ENCODE peak calls at places on chromosomes 3 and 15, in nine cellular contexts. R is left ventricle myocardium superior, A is psoas muscle, Z is NCI-H460, E is foreskin fibroblast, Y is endodermal cell, J is Ammon's horn, D is endothelial cell, P is pancreas. M is an unnamed sample.

GRCh38 chr3:79490165-79491028 is 277.4 kb downstream of the ROBO1 start:
- DNase-seq in R (peak), A (peak), Z (no peak), E (peak), Y (peak), J (peak), D (no peak), P (peak), M (peak)

GRCh38 chr15:39255760-39256159 is 325.1 kb upstream of the THBS1 start:
- DNase-seq in R (no peak), A (no peak), Z (no peak), E (no peak), Y (no peak), J (no peak), D (no peak), P (peak), M (no peak)

GRCh38 chr15:48794697-48795134 is 16.2 kb downstream of the CEP152 start:
- DNase-seq in R (no peak), A (no peak), Z (no peak), E (no peak), Y (no peak), J (peak), D (no peak), P (no peak), M (no peak)

GRCh38 chr3:157502916-157503620 is at the start of gene VEPH1:
- DNase-seq in R (no peak), A (no peak), Z (no peak), E (peak), Y (peak), J (no peak), D (no peak), P (peak), M (no peak)

GRCh38 chr15:40930430-40931299 is 1.5 kb downstream of the DLL4 start:
- DNase-seq in R (peak), A (peak), Z (peak), E (peak), Y (peak), J (no peak), D (peak), P (peak), M (peak)

GRCh38 chr15:40915679-40916078 is 13.5 kb upstream of the DLL4 start:
- DNase-seq in R (no peak), A (no peak), Z (no peak), E (no peak), Y (no peak), J (no peak), D (no peak), P (no peak), M (no peak)

GRCh38 chr3:47491186-47491585 is 15.4 kb upstream of the SCAP start:
- DNase-seq in R (no peak), A (no peak), Z (no peak), E (no peak), Y (no peak), J (no peak), D (no peak), P (no peak), M (no peak)

GRCh38 chr3:49864505-49864904 is 5.2 kb downstream of the CAMKV start:
- DNase-seq in R (no peak), A (no peak), Z (no peak), E (no peak), Y (no peak), J (no peak), D (no peak), P (no peak), M (no peak)

GRCh38 chr3:182364723-182365650 is 428.3 kb upstream of the ATP11B start:
- DNase-seq in R (no peak), A (peak), Z (peak), E (no peak), Y (peak), J (peak), D (no peak), P (no peak), M (peak)

GRCh38 chr3:143822374-143822773 is 25.9 kb downstream of the SLC9A9 start:
- DNase-seq in R (no peak), A (no peak), Z (no peak), E (no peak), Y (no peak), J (no peak), D (no peak), P (no peak), M (no peak)

GRCh38 chr3:18633002-18633401 is 207.9 kb upstream of the SATB1 start:
- DNase-seq in R (no peak), A (no peak), Z (no peak), E (no peak), Y (no peak), J (no peak), D (no peak), P (no peak), M (no peak)

GRCh38 chr15:40290540-40291087 is 7.8 kb upstream of the ANKRD63 start:
- DNase-seq in R (no peak), A (no peak), Z (no peak), E (no peak), Y (no peak), J (no peak), D (no peak), P (no peak), M (no peak)

M was measured in left cardiac atrium.